ENCODE peak calls at places on chromosomes 11 and 22, in six cellular contexts. M is H1, X is endodermal cell, V is lower lobe of right lung, A is aorta, W is OCI-LY7. O is an unnamed sample. For H3K4me1, the result is how much of the 10 kb centered on the place peaks cover.

GRCh38 chr22:22903355-22903777 is 15.8 kb downstream of the IGLL5 start:
- DNase-seq in M (no peak), X (no peak), V (no peak), A (no peak), W (no peak), O (no peak)

GRCh38 chr11:36213050-36213840 is 76.0 kb downstream of the COMMD9 start:
- DNase-seq in M (no peak), X (no peak), V (no peak), A (no peak), W (no peak), O (no peak)

GRCh38 chr11:63889344-63889743 is 27.6 kb downstream of the RCOR2 start:
- DNase-seq in M (no peak), X (no peak), V (no peak), A (no peak), W (no peak), O (no peak)

GRCh38 chr11:72195921-72196320 is 4.0 kb downstream of the FOLR1 start:
- DNase-seq in M (no peak), X (peak), V (no peak), A (no peak), W (no peak), O (no peak)

GRCh38 chr11:11036185-11037161 is 178.6 kb upstream of the ZBED5 start:
- DNase-seq in M (peak), X (peak), V (no peak), A (no peak), W (peak), O (peak)

GRCh38 chr11:76830639-76831312 is 29.9 kb upstream of the ACER3 start:
- DNase-seq in M (no peak), X (no peak), V (no peak), A (no peak), W (no peak), O (no peak)

GRCh38 chr11:64031001-64031400 is 4.7 kb upstream of the FLRT1 start:
- DNase-seq in M (no peak), X (no peak), V (no peak), A (no peak), W (no peak), O (no peak)

GRCh38 chr22:28773461-28773867 is 969 bp downstream of the CCDC117 start:
- DNase-seq in M (no peak), X (no peak), V (no peak), A (no peak), W (no peak), O (no peak)

GRCh38 chr11:23957309-23957708 is 539.5 kb upstream of the LUZP2 start:
- DNase-seq in M (no peak), X (no peak), V (no peak), A (no peak), W (no peak), O (no peak)

GRCh38 chr11:111456086-111456858 is 55.9 kb downstream of the BTG4 start:
- DNase-seq in M (no peak), X (no peak), V (no peak), A (no peak), W (no peak), O (no peak)

GRCh38 chr11:62555464-62556092 is 9.0 kb upstream of the AHNAK start:
- DNase-seq in M (no peak), X (no peak), V (peak), A (peak), W (peak), O (peak)

GRCh38 chr22:48957987-48958321 is 869.7 kb downstream of the BRD1 start:
- DNase-seq in M (no peak), X (no peak), V (no peak), A (no peak), W (no peak), O (no peak)

GRCh38 chr22:37570661-37570976 is 9.3 kb downstream of the LGALS2 start:
- DNase-seq in M (no peak), X (no peak), V (no peak), A (no peak), W (no peak), O (no peak)

GRCh38 chr11:73236205-73236765 is 18.2 kb downstream of the P2RY2 start:
- DNase-seq in M (no peak), X (no peak), V (no peak), A (peak), W (no peak), O (no peak)

GRCh38 chr11:84558085-84558905 is 1068.8 kb downstream of the DLG2 start:
- DNase-seq in M (no peak), X (peak), V (no peak), A (no peak), W (peak), O (no peak)

GRCh38 chr11:76667271-76667818 is 3.2 kb downstream of the LRRC32 start:
- DNase-seq in M (no peak), X (peak), V (peak), A (no peak), W (peak), O (no peak)

GRCh38 chr11:119155733-119156492 is 7.1 kb downstream of the ABCG4 start:
- DNase-seq in M (no peak), X (peak), V (no peak), A (no peak), W (peak), O (no peak)

GRCh38 chr22:25806579-25806978 is 64.6 kb downstream of the MYO18B start:
- DNase-seq in M (no peak), X (no peak), V (no peak), A (no peak), W (no peak), O (no peak)

GRCh38 chr22:41532908-41533825 is 11.1 kb downstream of the POLR3H start:
- DNase-seq in M (no peak), X (peak), V (peak), A (peak), W (peak), O (peak)

DNA sequence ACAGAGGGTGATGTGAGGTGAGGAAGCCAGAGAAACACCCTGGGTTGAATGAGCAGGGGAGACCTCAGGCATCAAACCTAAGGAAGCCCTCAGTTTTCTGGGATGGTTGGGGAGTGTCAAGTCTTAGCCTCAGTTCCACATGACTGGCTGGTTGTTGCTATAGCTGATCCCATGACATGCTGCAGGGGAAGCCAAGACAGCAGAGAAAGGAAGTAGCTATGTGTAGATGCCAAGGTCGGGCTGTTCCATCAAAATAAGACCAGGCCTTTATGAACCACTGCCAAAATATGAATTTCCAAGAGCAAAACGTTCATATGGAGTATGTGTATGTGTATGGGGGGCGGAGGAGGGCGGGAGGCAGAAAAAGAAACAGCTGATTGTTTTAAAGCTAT is 11.6 kb downstream of the CD59 start:
- DNase-seq in M (no peak), X (no peak), V (no peak), A (peak), W (no peak), O (no peak)
- H3K4me1 ChIP-seq in M (under half), X (under half), V (half or more), A (under half), W (under half), O (under half)

GRCh38 chr11:3226846-3227567 is 5.2 kb downstream of the MRGPRE start:
- DNase-seq in M (no peak), X (no peak), V (no peak), A (peak), W (no peak), O (no peak)

GRCh38 chr11:3224730-3225098 is 6.1 kb upstream of the MRGPRG start:
- DNase-seq in M (no peak), X (peak), V (no peak), A (no peak), W (no peak), O (no peak)

GRCh38 chr11:3227568-3228444 is 4.4 kb downstream of the MRGPRE start:
- DNase-seq in M (no peak), X (peak), V (peak), A (peak), W (no peak), O (no peak)

GRCh38 chr11:3225159-3225758 is 6.6 kb upstream of the MRGPRG start:
- DNase-seq in M (no peak), X (peak), V (no peak), A (peak), W (no peak), O (no peak)

GRCh38 chr11:3225826-3226750 is 6.1 kb downstream of the MRGPRE start:
- DNase-seq in M (no peak), X (no peak), V (no peak), A (peak), W (no peak), O (no peak)
- H3K4me3 ChIP-seq in M (no peak), X (no peak), V (no peak), A (no peak), W (no peak), O (no peak)

GRCh38 chr11:3905080-3905953 is 49.9 kb downstream of the STIM1 start:
- DNase-seq in M (no peak), X (no peak), V (peak), A (no peak), W (no peak), O (peak)
- H3K27ac ChIP-seq in M (no peak), X (no peak), V (peak), A (no peak), W (no peak), O (peak)

GRCh38 chr11:46107408-46107718 is 13.9 kb downstream of the PHF21A start:
- DNase-seq in M (no peak), X (no peak), V (no peak), A (no peak), W (no peak), O (no peak)

GRCh38 chr11:46102843-46103242 is 18.4 kb downstream of the PHF21A start:
- DNase-seq in M (no peak), X (no peak), V (no peak), A (no peak), W (no peak), O (no peak)

GRCh38 chr11:46106530-46107407 is 14.5 kb downstream of the PHF21A start:
- DNase-seq in M (no peak), X (no peak), V (no peak), A (no peak), W (no peak), O (no peak)

GRCh38 chr11:46105902-46106301 is 15.4 kb downstream of the PHF21A start:
- DNase-seq in M (no peak), X (no peak), V (no peak), A (no peak), W (no peak), O (no peak)

GRCh38 chr11:46105134-46105628 is 16.1 kb downstream of the PHF21A start:
- DNase-seq in M (no peak), X (no peak), V (no peak), A (no peak), W (no peak), O (no peak)
- H3K4me1 ChIP-seq in M (under half), X (under half), V (under half), A (under half), W (under half), O (under half)

DNA sequence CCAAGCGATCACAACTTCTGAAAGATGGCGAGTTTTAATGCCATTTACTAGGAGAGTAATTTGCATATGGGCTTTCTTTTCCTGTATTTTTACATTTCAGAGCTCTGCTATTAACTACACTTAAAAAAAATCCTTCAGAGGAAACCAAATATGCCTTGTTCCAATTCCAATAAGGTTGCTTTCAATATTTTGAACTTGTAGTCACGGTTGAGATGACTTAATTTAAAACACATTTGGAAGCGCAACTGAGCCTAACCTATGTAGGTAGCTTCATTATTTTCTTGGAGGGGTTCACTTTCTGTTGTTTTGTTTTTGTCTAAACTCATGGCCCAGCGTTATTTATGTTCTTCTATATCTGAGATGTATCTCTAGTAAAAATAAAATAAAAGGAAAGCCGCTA is 93.4 kb downstream of the BLID start:
- DNase-seq in M (no peak), X (no peak), V (no peak), A (no peak), W (no peak), O (no peak)
- H3K4me3 ChIP-seq in M (no peak), X (no peak), V (no peak), A (no peak), W (no peak), O (no peak)

GRCh38 chr22:17941501-17942406 is 82.6 kb downstream of the MICAL3 start:
- DNase-seq in M (no peak), X (no peak), V (no peak), A (no peak), W (no peak), O (no peak)

GRCh38 chr22:17944205-17944725 is 80.1 kb downstream of the MICAL3 start:
- DNase-seq in M (no peak), X (no peak), V (no peak), A (no peak), W (no peak), O (no peak)

GRCh38 chr22:17943533-17944204 is 80.7 kb downstream of the MICAL3 start:
- DNase-seq in M (no peak), X (no peak), V (no peak), A (no peak), W (no peak), O (no peak)

GRCh38 chr22:17945156-17945850 is 79.1 kb downstream of the MICAL3 start:
- DNase-seq in M (no peak), X (no peak), V (no peak), A (no peak), W (no peak), O (no peak)

GRCh38 chr22:17942721-17943120 is 81.6 kb downstream of the MICAL3 start:
- DNase-seq in M (no peak), X (no peak), V (no peak), A (no peak), W (no peak), O (no peak)
- H3K27ac ChIP-seq in M (no peak), X (no peak), V (no peak), A (no peak), W (no peak), O (no peak)

GRCh38 chr11:66330931-66331330 is 5.3 kb downstream of the RIN1 start:
- DNase-seq in M (no peak), X (no peak), V (peak), A (peak), W (no peak), O (no peak)

GRCh38 chr11:66331542-66332370 is 4.5 kb downstream of the RIN1 start:
- DNase-seq in M (no peak), X (no peak), V (peak), A (no peak), W (no peak), O (no peak)

GRCh38 chr11:66333220-66333877 is 2.9 kb downstream of the RIN1 start:
- DNase-seq in M (no peak), X (no peak), V (peak), A (no peak), W (no peak), O (no peak)

GRCh38 chr11:66333896-66334604 is 2.2 kb downstream of the RIN1 start:
- DNase-seq in M (no peak), X (no peak), V (peak), A (no peak), W (no peak), O (no peak)

DNA sequence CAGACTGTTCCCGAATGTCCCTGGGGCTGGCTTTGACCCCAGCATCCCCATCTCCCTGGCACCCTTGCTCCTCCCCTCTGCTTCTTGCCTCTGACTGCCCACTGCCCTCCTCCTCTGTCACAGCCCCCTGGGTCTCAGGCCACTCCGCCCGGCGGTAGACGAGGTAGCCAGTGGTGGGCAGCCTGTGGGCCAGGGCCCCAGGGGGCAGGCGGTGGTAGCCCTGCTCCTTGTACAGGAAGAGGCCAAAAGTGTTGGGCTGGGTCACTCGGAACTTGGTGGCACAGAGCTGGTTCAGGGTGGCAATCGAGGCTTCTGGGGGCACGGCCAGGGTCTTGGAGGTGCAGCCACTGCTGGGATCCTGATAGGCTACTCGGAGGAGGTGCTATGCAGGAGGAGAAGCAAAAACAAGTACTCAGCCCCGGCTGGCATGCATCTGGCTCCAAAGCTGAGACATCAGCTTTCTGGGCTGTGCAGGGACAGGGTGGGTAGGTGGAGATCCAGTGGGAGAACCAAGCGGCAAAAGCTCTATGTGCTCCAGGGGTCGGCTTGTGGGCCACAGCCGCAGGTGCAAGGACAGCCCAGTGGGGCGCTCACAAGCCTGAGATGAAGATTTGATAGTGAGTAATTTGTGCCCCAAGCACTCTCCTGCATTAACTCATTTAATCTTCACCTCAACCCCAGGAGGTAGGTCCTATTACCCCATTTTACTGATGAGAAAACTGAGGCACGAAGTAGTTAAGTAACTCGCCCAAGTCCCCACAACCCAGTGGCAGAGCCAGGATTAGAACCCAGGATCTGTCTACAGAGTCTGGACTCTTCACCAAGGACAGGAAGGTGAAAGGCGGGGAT is 3.6 kb downstream of the RIN1 start:
- DNase-seq in M (no peak), X (no peak), V (peak), A (peak), W (no peak), O (no peak)
- H3K4me1 ChIP-seq in M (under half), X (under half), V (under half), A (under half), W (under half), O (under half)

GRCh38 chr11:100727410-100727809 is 40.3 kb downstream of the ARHGAP42 start:
- DNase-seq in M (no peak), X (no peak), V (no peak), A (no peak), W (no peak), O (no peak)
- H3K4me3 ChIP-seq in M (no peak), X (no peak), V (no peak), A (no peak), W (no peak), O (no peak)

DNA sequence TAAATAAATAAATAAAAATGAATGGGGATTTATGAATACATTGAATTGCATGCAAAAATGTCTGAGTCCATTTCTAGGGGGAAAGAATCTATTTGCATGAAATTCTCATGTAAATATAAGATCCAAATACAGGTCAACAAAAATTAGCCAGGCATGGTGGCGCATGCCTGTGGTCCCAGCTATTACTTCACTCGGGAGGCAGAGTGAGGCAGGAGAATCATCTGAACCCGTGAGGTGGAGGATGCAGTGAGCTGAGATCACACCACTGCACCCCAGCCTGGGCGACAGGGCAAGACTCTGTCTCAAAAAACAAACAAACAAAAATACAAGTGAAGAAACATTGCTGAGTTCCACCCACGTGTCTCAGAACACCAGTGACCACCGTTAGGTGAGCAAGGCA is 17.4 kb downstream of the PACSIN2 start:
- DNase-seq in M (no peak), X (no peak), V (no peak), A (no peak), W (no peak), O (no peak)
- H3K27ac ChIP-seq in M (no peak), X (no peak), V (peak), A (no peak), W (no peak), O (no peak)

GRCh38 chr22:21868651-21869050 is 1.2 kb upstream of the MAPK1 start:
- DNase-seq in M (no peak), X (no peak), V (no peak), A (no peak), W (no peak), O (no peak)

GRCh38 chr22:21867528-21868266 is at the start of gene MAPK1:
- DNase-seq in M (peak), X (peak), V (peak), A (peak), W (peak), O (peak)

GRCh38 chr22:21865041-21865440 is 2.4 kb downstream of the MAPK1 start:
- DNase-seq in M (no peak), X (no peak), V (no peak), A (peak), W (no peak), O (no peak)

GRCh38 chr22:21862386-21863242 is 4.8 kb downstream of the MAPK1 start:
- DNase-seq in M (no peak), X (no peak), V (no peak), A (no peak), W (no peak), O (no peak)

DNA sequence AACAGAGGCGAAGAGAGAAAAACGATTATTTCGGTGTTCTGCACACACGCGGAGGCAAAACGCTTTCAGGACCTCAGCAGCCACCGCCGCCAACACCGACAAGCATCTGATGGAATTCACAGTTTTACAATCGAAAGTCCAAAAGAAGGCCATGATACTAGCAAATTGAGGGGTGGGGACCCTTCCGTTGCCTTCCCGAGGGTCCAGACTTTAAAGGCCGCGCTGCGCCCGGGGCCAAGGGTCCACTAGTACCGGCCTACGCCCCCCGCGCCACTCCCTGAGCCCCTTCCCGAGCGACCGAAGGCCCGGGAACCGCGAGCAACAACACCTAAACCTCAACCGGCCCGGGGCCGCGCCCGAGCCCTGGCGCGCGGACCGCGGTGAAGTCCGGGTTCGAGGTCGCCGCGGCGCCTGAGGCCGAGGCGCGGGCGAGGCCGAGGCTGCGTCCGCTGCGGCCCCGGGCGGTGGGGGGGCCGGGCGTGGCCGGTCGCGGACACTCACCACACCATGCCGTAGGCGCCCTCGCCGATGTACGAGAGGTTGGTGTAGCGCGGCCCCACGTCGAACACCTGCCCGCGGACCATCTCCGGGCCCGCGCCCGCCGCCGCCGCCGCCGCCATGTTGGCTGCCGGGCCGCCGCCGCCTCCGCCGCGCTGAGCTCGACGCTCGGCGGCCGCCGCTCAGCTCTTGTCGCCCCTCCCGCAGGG is 471 bp downstream of the MAPK1 start:
- DNase-seq in M (no peak), X (peak), V (peak), A (no peak), W (peak), O (no peak)
- H3K4me1 ChIP-seq in M (under half), X (under half), V (under half), A (under half), W (under half), O (under half)